ENCODE peak calls at places on chromosomes 3 and 15, in four cellular contexts. H is HFFc6, P is GM12865, C is fibroblast of the aortic adventitia. S is an unnamed sample.

GRCh38 chr3:101255441-101255840 is 64.9 kb downstream of the IMPG2 start:
- DNase-seq in H (no peak), C (no peak), P (no peak), S (no peak)

GRCh38 chr15:95442107-95442719 is 888.3 kb upstream of the NR2F2 start:
- DNase-seq in C (no peak), P (no peak), H (no peak), S (no peak)

GRCh38 chr3:59235221-59236012 is 185.6 kb upstream of the CFAP20DC start:
- DNase-seq in P (peak), H (no peak), C (no peak), S (no peak)

GRCh38 chr3:73432021-73432722 is 192.6 kb downstream of the PDZRN3 start:
- DNase-seq in C (peak), P (peak), H (peak), S (no peak)

GRCh38 chr3:61829301-61830110 is 268.1 kb downstream of the PTPRG start:
- DNase-seq in H (no peak), C (no peak), P (no peak), S (no peak)

GRCh38 chr3:130480736-130481135 is 36.2 kb upstream of the COL6A6 start:
- DNase-seq in C (peak), H (peak), P (peak), S (peak)

GRCh38 chr15:48565560-48566482 is 79.7 kb downstream of the FBN1 start:
- DNase-seq in C (peak), P (no peak), H (peak), S (peak)

GRCh38 chr3:58414538-58415197 is 19.0 kb downstream of the PDHB start:
- DNase-seq in C (peak), P (peak), H (peak), S (no peak)

GRCh38 chr3:11544413-11545181 is 99.1 kb downstream of the VGLL4 start:
- DNase-seq in C (peak), H (no peak), P (no peak), S (no peak)

GRCh38 chr3:107392549-107393165 is 15.4 kb downstream of the CCDC54 start:
- DNase-seq in C (peak), H (peak), P (no peak), S (no peak)

GRCh38 chr3:189718215-189718614 is 87.0 kb downstream of the TP63 start:
- DNase-seq in C (no peak), H (no peak), P (peak), S (no peak)

GRCh38 chr3:53626876-53627275 is 132.5 kb downstream of the CACNA1D start:
- DNase-seq in C (no peak), H (no peak), P (no peak), S (no peak)

GRCh38 chr3:100402150-100402706 is 889 bp downstream of the LNP1 start:
- DNase-seq in H (peak), P (peak), C (peak), S (peak)

GRCh38 chr3:150300847-150301517 is 107.1 kb upstream of the TSC22D2 start:
- DNase-seq in H (peak), C (peak), P (no peak), S (no peak)

GRCh38 chr3:101964861-101965260 is 115.5 kb downstream of the NFKBIZ start:
- DNase-seq in C (peak), P (no peak), H (no peak), S (no peak)

GRCh38 chr3:113890256-113890900 is 51.8 kb downstream of the GRAMD1C start:
- DNase-seq in C (no peak), H (no peak), P (peak), S (no peak)

GRCh38 chr3:57094606-57095005 is 34.1 kb downstream of the SPATA12 start:
- DNase-seq in H (no peak), P (no peak), C (peak), S (no peak)

GRCh38 chr15:34065941-34066340 is 26.9 kb upstream of the AVEN start:
- DNase-seq in H (no peak), P (no peak), C (no peak), S (no peak)

GRCh38 chr15:59556405-59556804 is 55.2 kb upstream of the GCNT3 start:
- DNase-seq in P (no peak), C (peak), H (no peak), S (peak)

GRCh38 chr3:32384938-32385337 is 6.7 kb upstream of the CMTM7 start:
- DNase-seq in C (peak), P (no peak), H (no peak), S (no peak)

GRCh38 chr15:69906256-69907185 is 191.2 kb downstream of the TLE3 start:
- DNase-seq in H (peak), C (no peak), P (no peak), S (no peak)

GRCh38 chr3:42308651-42309050 is 42.7 kb upstream of the CCK start:
- DNase-seq in C (no peak), H (no peak), P (no peak), S (no peak)

GRCh38 chr3:42317137-42317536 is 51.2 kb upstream of the CCK start:
- DNase-seq in C (no peak), H (no peak), P (no peak), S (no peak)

DNA sequence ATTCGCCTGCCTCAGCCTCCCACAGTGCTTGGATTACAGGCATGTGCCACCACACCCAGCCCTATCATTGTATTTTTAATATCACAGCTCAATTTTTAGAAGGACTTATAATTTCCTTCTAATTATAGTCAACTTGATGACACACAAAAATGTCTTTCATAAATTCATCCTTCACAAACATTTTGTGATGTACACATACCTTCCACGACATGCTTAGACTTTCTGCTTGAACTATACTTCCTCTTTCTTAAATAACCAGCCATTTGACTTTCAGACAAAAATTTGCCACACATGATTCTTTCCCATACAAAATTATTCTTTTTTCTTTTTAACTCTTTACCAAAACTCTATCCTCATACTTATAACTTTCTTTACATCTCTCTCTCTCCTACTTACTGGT is 48.4 kb upstream of the CCK start:
- DNase-seq in C (no peak), P (peak), H (no peak), S (no peak)
- TF ChIP-seq CTCF in C (no peak), P (no peak), H (no peak), S (no peak)

GRCh38 chr15:68014219-68014618 is 39.9 kb upstream of the PIAS1 start:
- DNase-seq in H (no peak), P (no peak), C (no peak), S (no peak)

GRCh38 chr15:68012911-68013310 is 41.2 kb upstream of the PIAS1 start:
- DNase-seq in C (no peak), H (no peak), P (no peak), S (no peak)

GRCh38 chr15:68018797-68019196 is 35.3 kb upstream of the PIAS1 start:
- DNase-seq in P (no peak), H (no peak), C (no peak), S (no peak)

GRCh38 chr15:68017221-68017620 is 36.9 kb upstream of the PIAS1 start:
- DNase-seq in H (no peak), C (no peak), P (no peak), S (no peak)

DNA sequence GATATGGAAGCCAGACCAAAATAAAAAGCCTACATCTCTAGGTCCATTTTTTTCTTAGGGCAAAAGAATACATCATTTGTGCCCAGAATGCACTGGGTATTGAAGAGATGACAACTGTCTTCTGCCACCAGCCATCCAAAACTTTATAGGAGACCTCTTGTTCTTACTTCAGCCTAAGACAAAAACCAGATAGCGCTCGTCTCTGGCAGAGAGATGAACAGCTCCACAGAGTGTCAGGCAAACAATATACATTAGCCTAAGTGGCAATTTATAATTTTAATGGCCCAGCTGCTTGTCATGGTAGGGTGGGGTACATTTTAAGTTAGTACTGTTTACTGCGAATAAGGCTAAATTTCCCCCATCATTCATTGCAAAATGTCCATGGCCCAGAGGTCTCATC is 38.9 kb upstream of the PIAS1 start:
- DNase-seq in H (no peak), C (no peak), P (no peak), S (no peak)
- TF ChIP-seq CTCF in H (no peak), C (no peak), P (no peak), S (no peak)

GRCh38 chr3:9744162-9744561 is 5.6 kb upstream of the OGG1 start:
- DNase-seq in H (no peak), P (no peak), C (no peak), S (no peak)

GRCh38 chr3:9746330-9746729 is 3.4 kb upstream of the OGG1 start:
- DNase-seq in P (no peak), C (peak), H (peak), S (no peak)

GRCh38 chr3:9742560-9742959 is 7.2 kb upstream of the OGG1 start:
- DNase-seq in H (no peak), P (no peak), C (no peak), S (no peak)

GRCh38 chr3:9745521-9745920 is 4.2 kb upstream of the OGG1 start:
- DNase-seq in C (no peak), P (no peak), H (no peak), S (no peak)

DNA sequence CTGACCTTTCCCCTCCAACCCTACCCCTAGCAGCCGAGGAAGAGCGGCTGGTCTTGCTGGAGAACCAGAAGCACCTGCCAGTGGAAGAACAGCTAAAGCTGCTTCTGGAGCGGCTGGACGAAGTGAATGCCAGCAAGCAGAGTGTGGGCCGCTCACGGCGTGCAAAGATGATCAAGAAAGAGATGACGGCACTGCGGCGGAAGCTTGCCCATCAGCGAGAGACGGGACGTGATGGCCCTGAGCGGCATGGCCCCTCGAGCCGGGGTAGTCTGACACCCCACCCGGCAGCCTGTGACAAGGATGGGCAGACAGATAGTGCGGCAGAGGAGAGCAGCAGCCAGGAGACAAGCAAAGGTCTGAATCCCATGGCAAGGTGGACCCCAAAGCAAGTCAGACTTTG is 6.2 kb upstream of the OGG1 start:
- DNase-seq in P (no peak), H (no peak), C (no peak), S (no peak)
- TF ChIP-seq CTCF in P (no peak), H (no peak), C (no peak), S (no peak)

GRCh38 chr15:64095431-64095794 is 369 bp upstream of the SNX1 start:
- DNase-seq in C (no peak), H (no peak), P (no peak), S (no peak)

GRCh38 chr15:64090527-64090926 is 3.1 kb downstream of the CIAO2A start:
- DNase-seq in H (no peak), C (no peak), P (peak), S (no peak)

GRCh38 chr15:64093627-64094417 is at the start of gene CIAO2A:
- DNase-seq in P (peak), C (peak), H (peak), S (peak)

GRCh38 chr15:64092075-64092820 is 1.4 kb downstream of the CIAO2A start:
- DNase-seq in P (peak), H (no peak), C (no peak), S (no peak)

GRCh38 chr15:64092864-64093626 is 593 bp downstream of the CIAO2A start:
- DNase-seq in H (peak), C (peak), P (peak), S (no peak)
- TF ChIP-seq CTCF in H (peak), C (no peak), P (peak), S (no peak)

GRCh38 chr15:57213783-57214366 is 162.4 kb upstream of the CGNL1 start:
- DNase-seq in P (peak), H (peak), C (peak), S (no peak)
- TF ChIP-seq CTCF in P (no peak), H (peak), C (peak), S (peak)